ENCODE peak calls at places on chromosomes 11 and 22, in five cellular contexts. Z, D, U, H and O are unnamed samples.

GRCh38 chr11:20070459-20070858 is 89.8 kb downstream of the DBX1 start:
- DNase-seq in Z (no peak), D (peak), U (no peak), H (no peak), O (no peak)

GRCh38 chr11:72338741-72339140 is 94.8 kb upstream of the PHOX2A start:
- DNase-seq in Z (no peak), D (no peak), U (no peak), H (no peak), O (peak)

GRCh38 chr11:71580057-71581003 is 2.3 kb downstream of the KRTAP5-11 start:
- DNase-seq in Z (no peak), D (peak), U (peak), H (peak), O (peak)

GRCh38 chr11:3189193-3189843 is 24.2 kb upstream of the OSBPL5 start:
- DNase-seq in Z (no peak), D (no peak), U (no peak), H (no peak), O (no peak)

GRCh38 chr11:65003282-65003681 is 6.5 kb upstream of the BATF2 start:
- DNase-seq in Z (no peak), D (peak), U (no peak), H (no peak), O (peak)

GRCh38 chr22:27409299-27409698 is 392.3 kb downstream of the MN1 start:
- DNase-seq in Z (no peak), D (no peak), U (no peak), H (no peak), O (peak)

GRCh38 chr11:76599041-76600013 is 71.2 kb downstream of the LRRC32 start:
- DNase-seq in Z (no peak), D (peak), U (no peak), H (no peak), O (no peak)

GRCh38 chr11:746289-747175 is 732 bp upstream of the TALDO1 start:
- DNase-seq in Z (no peak), D (peak), U (no peak), H (no peak), O (no peak)

GRCh38 chr11:100910808-100911207 is 218.8 kb downstream of the PGR start:
- DNase-seq in Z (no peak), D (no peak), U (no peak), H (no peak), O (no peak)

GRCh38 chr22:19717691-19718254 is 3.5 kb downstream of the SEPTIN5 start:
- DNase-seq in Z (peak), D (peak), U (peak), H (no peak), O (peak)

GRCh38 chr11:119026970-119027369 is 3.7 kb downstream of the SLC37A4 start:
- DNase-seq in Z (no peak), D (no peak), U (no peak), H (no peak), O (no peak)

GRCh38 chr22:29344137-29344536 is 28.6 kb upstream of the RASL10A start:
- DNase-seq in Z (no peak), D (peak), U (no peak), H (peak), O (peak)

GRCh38 chr11:20672575-20672974 is 3.2 kb downstream of the NELL1 start:
- DNase-seq in Z (no peak), D (no peak), U (no peak), H (no peak), O (peak)

GRCh38 chr11:114280696-114281095 is 15.5 kb upstream of the NNMT start:
- DNase-seq in Z (peak), D (peak), U (peak), H (no peak), O (peak)

GRCh38 chr11:46247664-46248063 is 29.8 kb upstream of the CREB3L1 start:
- DNase-seq in Z (no peak), D (peak), U (no peak), H (no peak), O (peak)

GRCh38 chr11:111063711-111064110 is 181.8 kb upstream of the POU2AF2 start:
- DNase-seq in Z (no peak), D (no peak), U (no peak), H (no peak), O (peak)

GRCh38 chr11:78657968-78658839 is 83.5 kb upstream of the NARS2 start:
- DNase-seq in Z (no peak), D (no peak), U (no peak), H (no peak), O (no peak)

GRCh38 chr11:128361451-128362020 is 225.8 kb downstream of the ETS1 start:
- DNase-seq in Z (no peak), D (peak), U (peak), H (peak), O (peak)

GRCh38 chr11:109853156-109853776 is 239.9 kb upstream of the ZC3H12C start:
- DNase-seq in Z (no peak), D (peak), U (peak), H (peak), O (peak)

GRCh38 chr11:65542738-65543390 is 15.3 kb downstream of the LTBP3 start:
- DNase-seq in Z (no peak), D (no peak), U (no peak), H (no peak), O (no peak)

GRCh38 chr11:79697905-79698304 is 257.1 kb upstream of the TENM4 start:
- DNase-seq in Z (no peak), D (no peak), U (no peak), H (no peak), O (no peak)

GRCh38 chr11:76770642-76771445 is 12.3 kb upstream of the TSKU start:
- DNase-seq in Z (no peak), D (peak), U (peak), H (peak), O (peak)

GRCh38 chr11:44290206-44290605 is 19.7 kb downstream of the ALX4 start:
- DNase-seq in Z (no peak), D (no peak), U (no peak), H (no peak), O (no peak)

GRCh38 chr11:124301482-124301881 is 12.3 kb downstream of the OR8D1 start:
- DNase-seq in Z (no peak), D (peak), U (no peak), H (no peak), O (peak)

GRCh38 chr11:107857550-107858216 is 904 bp downstream of the SLC35F2 start:
- DNase-seq in Z (no peak), D (peak), U (no peak), H (no peak), O (peak)

GRCh38 chr11:67195971-67196418 is 70.3 kb upstream of the GRK2 start:
- DNase-seq in Z (no peak), D (peak), U (no peak), H (peak), O (peak)

GRCh38 chr22:49962751-49963646 is 2.4 kb downstream of the PIM3 start:
- DNase-seq in Z (peak), D (no peak), U (no peak), H (no peak), O (no peak)

GRCh38 chr11:97614571-97614970 is 1224.8 kb downstream of the JRKL start:
- DNase-seq in Z (no peak), D (peak), U (no peak), H (no peak), O (peak)

GRCh38 chr22:46854125-46854870 is 91.8 kb downstream of the TBC1D22A start:
- DNase-seq in Z (no peak), D (no peak), U (no peak), H (no peak), O (no peak)

GRCh38 chr11:69828276-69828970 is 9.2 kb upstream of the FGF3 start:
- DNase-seq in Z (no peak), D (no peak), U (no peak), H (no peak), O (no peak)

GRCh38 chr11:71311928-71312510 is 59.6 kb upstream of the SHANK2 start:
- DNase-seq in Z (no peak), D (no peak), U (no peak), H (no peak), O (no peak)

GRCh38 chr22:41642711-41643110 is 21.6 kb downstream of the XRCC6 start:
- DNase-seq in Z (no peak), D (no peak), U (no peak), H (no peak), O (no peak)

GRCh38 chr11:66745356-66746235 is 16.6 kb upstream of the SPTBN2 start:
- DNase-seq in Z (peak), D (no peak), U (no peak), H (no peak), O (no peak)

GRCh38 chr11:122309262-122309925 is 193.4 kb upstream of the BLID start:
- DNase-seq in Z (no peak), D (peak), U (no peak), H (no peak), O (peak)

GRCh38 chr11:120747801-120748484 is 236.4 kb downstream of the GRIK4 start:
- DNase-seq in Z (no peak), D (no peak), U (no peak), H (no peak), O (no peak)

GRCh38 chr11:8011981-8012444 is 24.9 kb downstream of the EIF3F start:
- DNase-seq in Z (no peak), D (peak), U (peak), H (peak), O (peak)

GRCh38 chr22:50626856-50627451 is 998 bp downstream of the ARSA start:
- DNase-seq in Z (peak), D (no peak), U (no peak), H (no peak), O (no peak)

GRCh38 chr11:19725379-19726079 is 12.9 kb downstream of the NAV2 start:
- DNase-seq in Z (peak), D (no peak), U (no peak), H (no peak), O (no peak)

GRCh38 chr22:25092119-25092518 is 107.5 kb upstream of the CRYBB3 start:
- DNase-seq in Z (no peak), D (no peak), U (no peak), H (no peak), O (no peak)

GRCh38 chr22:25095869-25096268 is 103.8 kb upstream of the CRYBB3 start:
- DNase-seq in Z (no peak), D (no peak), U (no peak), H (no peak), O (no peak)

GRCh38 chr22:25097006-25097405 is 102.7 kb upstream of the CRYBB3 start:
- DNase-seq in Z (no peak), D (no peak), U (no peak), H (no peak), O (no peak)

GRCh38 chr22:25091449-25091848 is 108.2 kb upstream of the CRYBB3 start:
- DNase-seq in Z (no peak), D (no peak), U (no peak), H (no peak), O (no peak)

GRCh38 chr22:25094579-25094978 is 105.1 kb upstream of the CRYBB3 start:
- DNase-seq in Z (no peak), D (no peak), U (no peak), H (no peak), O (no peak)
- H3K4me3 ChIP-seq in Z (no peak), D (no peak), U (no peak), H (no peak), O (no peak)

DNA sequence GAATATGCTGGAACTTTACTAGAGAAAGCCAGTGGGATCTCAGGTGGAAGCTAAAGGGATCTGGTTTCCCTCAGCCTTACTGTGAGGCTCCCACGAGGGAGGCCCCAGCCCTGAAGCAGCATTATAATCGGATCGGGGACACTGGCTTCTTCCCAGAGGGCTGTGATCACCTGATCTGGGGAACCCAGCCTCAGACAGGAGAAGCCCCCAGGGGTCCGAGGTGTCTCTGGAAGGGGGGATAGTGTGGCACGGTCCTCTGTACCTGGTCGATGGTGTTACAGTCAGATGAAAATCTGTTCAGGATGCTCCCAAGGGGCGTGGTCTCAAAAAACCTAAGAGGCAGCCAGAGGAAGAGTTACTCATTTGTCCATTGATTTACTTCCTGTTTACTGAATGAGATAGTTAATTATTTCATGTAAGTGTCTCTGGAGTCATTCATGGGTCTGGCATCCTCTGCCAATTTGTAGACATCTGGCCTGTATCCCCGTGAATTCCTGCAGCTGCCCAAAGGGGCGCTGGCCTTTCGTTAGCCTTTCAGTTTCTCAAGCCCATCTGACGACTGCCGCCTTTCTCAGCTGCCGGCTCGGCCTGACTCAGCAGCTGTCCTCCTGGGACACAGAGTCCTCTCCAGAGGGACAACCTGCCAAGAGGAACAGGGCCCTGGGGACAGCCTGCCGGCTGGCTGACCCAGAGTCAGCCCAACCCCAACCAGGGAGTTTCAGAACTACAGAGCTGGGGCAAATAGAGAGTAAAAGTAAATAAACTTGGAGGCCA is 17.0 kb upstream of the KCNJ11 start:
- DNase-seq in Z (peak), D (peak), U (no peak), H (no peak), O (peak)
- TF ChIP-seq CTCF in Z (no peak), D (no peak), U (peak), H (no peak), O (peak)

DNA sequence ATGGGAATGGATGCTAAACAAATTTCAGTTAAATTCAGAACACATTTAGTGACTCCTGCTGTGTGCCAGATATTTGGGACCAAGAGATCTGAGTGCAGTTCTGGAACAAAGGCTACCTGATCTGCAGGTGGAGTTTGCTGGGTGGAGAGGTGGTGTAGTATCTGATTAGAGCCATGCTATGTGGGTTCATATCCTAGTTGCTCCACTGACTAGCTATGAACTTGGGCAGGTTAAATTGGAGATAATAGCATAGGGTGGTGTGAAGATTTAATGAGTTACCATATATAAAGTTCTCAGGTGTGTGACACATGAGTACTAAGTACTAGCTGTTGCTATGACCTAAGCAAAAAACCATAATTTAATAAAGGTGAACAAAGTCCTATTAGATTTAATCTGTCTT is 2.0 kb downstream of the ENDOD1 start:
- DNase-seq in Z (no peak), D (no peak), U (no peak), H (no peak), O (no peak)
- H3K4me3 ChIP-seq in Z (no peak), D (no peak), U (no peak), H (no peak), O (no peak)

GRCh38 chr11:62588966-62589637 is 2.2 kb downstream of the TUT1 start:
- DNase-seq in Z (peak), D (no peak), U (no peak), H (no peak), O (no peak)
- TF ChIP-seq CTCF in Z (no peak), D (peak), U (peak), H (peak), O (peak)

GRCh38 chr22:37633693-37634504 is 5.6 kb upstream of the SH3BP1 start:
- DNase-seq in Z (peak), D (peak), U (peak), H (peak), O (peak)
- H3K4me3 ChIP-seq in Z (no peak), D (no peak), U (peak), H (no peak), O (peak)